ENCODE peak calls at places on chromosomes 12 and 14, in five cellular contexts. One of them, this sample, is unnamed.

GRCh38 chr14:36618641-36619040 is 36.2 kb upstream of the NKX2-8 start:
- DNase-seq in memory B cell: no peak
- DNase-seq in activated CD4-positive, alpha-beta T cell treated with anti-CD3 and anti-CD28 coated beads, Interleukin-2, amount 50 U/mL, for 24 hours: no peak
- DNase-seq in keratinocyte: no peak
- DNase-seq in left lung: no peak
- DNase-seq in this sample: no peak

GRCh38 chr12:109753054-109753401 is 39.4 kb downstream of the FAM222A start:
- DNase-seq in left lung: no peak
- DNase-seq in keratinocyte: no peak
- DNase-seq in activated CD4-positive, alpha-beta T cell treated with anti-CD3 and anti-CD28 coated beads, Interleukin-2, amount 50 U/mL, for 24 hours: no peak
- DNase-seq in memory B cell: no peak
- DNase-seq in this sample: no peak

GRCh38 chr12:52658196-52658595 is 6.2 kb upstream of the KRT2 start:
- DNase-seq in left lung: no peak
- DNase-seq in memory B cell: no peak
- DNase-seq in keratinocyte: no peak
- DNase-seq in activated CD4-positive, alpha-beta T cell treated with anti-CD3 and anti-CD28 coated beads, Interleukin-2, amount 50 U/mL, for 24 hours: no peak
- DNase-seq in this sample: no peak

GRCh38 chr12:115872919-115873357 is 404.6 kb downstream of the MED13L start:
- DNase-seq in keratinocyte: peak; percentile 9
- DNase-seq in activated CD4-positive, alpha-beta T cell treated with anti-CD3 and anti-CD28 coated beads, Interleukin-2, amount 50 U/mL, for 24 hours: no peak
- DNase-seq in memory B cell: no peak
- DNase-seq in left lung: no peak
- DNase-seq in this sample: no peak

GRCh38 chr14:69505338-69506240 is 21.1 kb downstream of the PLEKHD1 start:
- DNase-seq in activated CD4-positive, alpha-beta T cell treated with anti-CD3 and anti-CD28 coated beads, Interleukin-2, amount 50 U/mL, for 24 hours: no peak
- DNase-seq in left lung: no peak
- DNase-seq in memory B cell: no peak
- DNase-seq in keratinocyte: no peak
- DNase-seq in this sample: no peak

GRCh38 chr12:107025691-107026090 is 38.7 kb upstream of the MTERF2 start:
- DNase-seq in left lung: no peak
- DNase-seq in activated CD4-positive, alpha-beta T cell treated with anti-CD3 and anti-CD28 coated beads, Interleukin-2, amount 50 U/mL, for 24 hours: no peak
- DNase-seq in keratinocyte: no peak
- DNase-seq in memory B cell: no peak
- DNase-seq in this sample: no peak

GRCh38 chr12:94558612-94559011 is 91.7 kb downstream of the TMCC3 start:
- DNase-seq in activated CD4-positive, alpha-beta T cell treated with anti-CD3 and anti-CD28 coated beads, Interleukin-2, amount 50 U/mL, for 24 hours: no peak
- DNase-seq in left lung: no peak
- DNase-seq in keratinocyte: no peak
- DNase-seq in memory B cell: no peak
- DNase-seq in this sample: no peak

GRCh38 chr12:115771065-115771464 is 506.4 kb downstream of the MED13L start:
- DNase-seq in keratinocyte: no peak
- DNase-seq in activated CD4-positive, alpha-beta T cell treated with anti-CD3 and anti-CD28 coated beads, Interleukin-2, amount 50 U/mL, for 24 hours: no peak
- DNase-seq in left lung: no peak
- DNase-seq in memory B cell: no peak
- DNase-seq in this sample: no peak

GRCh38 chr14:94395306-94395899 is 7.0 kb upstream of the SERPINA1 start:
- DNase-seq in keratinocyte: no peak
- DNase-seq in memory B cell: no peak
- DNase-seq in left lung: no peak
- DNase-seq in activated CD4-positive, alpha-beta T cell treated with anti-CD3 and anti-CD28 coated beads, Interleukin-2, amount 50 U/mL, for 24 hours: no peak
- DNase-seq in this sample: no peak

GRCh38 chr12:125346361-125346760 is 281.1 kb downstream of the AACS start:
- DNase-seq in activated CD4-positive, alpha-beta T cell treated with anti-CD3 and anti-CD28 coated beads, Interleukin-2, amount 50 U/mL, for 24 hours: no peak
- DNase-seq in left lung: no peak
- DNase-seq in memory B cell: peak; percentile 9
- DNase-seq in keratinocyte: no peak
- DNase-seq in this sample: no peak

GRCh38 chr12:110316861-110317260 is 35.8 kb downstream of the ATP2A2 start:
- DNase-seq in memory B cell: no peak
- DNase-seq in keratinocyte: no peak
- DNase-seq in left lung: no peak
- DNase-seq in activated CD4-positive, alpha-beta T cell treated with anti-CD3 and anti-CD28 coated beads, Interleukin-2, amount 50 U/mL, for 24 hours: no peak
- DNase-seq in this sample: no peak

GRCh38 chr12:95473440-95473946 is 459 bp upstream of the METAP2 start:
- DNase-seq in activated CD4-positive, alpha-beta T cell treated with anti-CD3 and anti-CD28 coated beads, Interleukin-2, amount 50 U/mL, for 24 hours: peak; percentile 25
- DNase-seq in left lung: no peak
- DNase-seq in memory B cell: peak; percentile 9
- DNase-seq in keratinocyte: no peak
- DNase-seq in this sample: peak; percentile 44

GRCh38 chr12:7376196-7376595 is 67.8 kb downstream of the CD163L1 start:
- DNase-seq in left lung: no peak
- DNase-seq in activated CD4-positive, alpha-beta T cell treated with anti-CD3 and anti-CD28 coated beads, Interleukin-2, amount 50 U/mL, for 24 hours: no peak
- DNase-seq in memory B cell: no peak
- DNase-seq in keratinocyte: no peak
- DNase-seq in this sample: no peak

GRCh38 chr14:55352201-55352600 is 59.4 kb downstream of the ATG14 start:
- DNase-seq in keratinocyte: no peak
- DNase-seq in left lung: no peak
- DNase-seq in memory B cell: no peak
- DNase-seq in activated CD4-positive, alpha-beta T cell treated with anti-CD3 and anti-CD28 coated beads, Interleukin-2, amount 50 U/mL, for 24 hours: no peak
- DNase-seq in this sample: no peak

GRCh38 chr12:93243689-93244513 is 133.8 kb upstream of the NUDT4 start:
- DNase-seq in left lung: no peak
- DNase-seq in activated CD4-positive, alpha-beta T cell treated with anti-CD3 and anti-CD28 coated beads, Interleukin-2, amount 50 U/mL, for 24 hours: no peak
- DNase-seq in keratinocyte: no peak
- DNase-seq in memory B cell: no peak
- DNase-seq in this sample: peak; percentile 2

GRCh38 chr14:79418649-79419415 is 792.5 kb downstream of the DIO2 start:
- DNase-seq in left lung: no peak
- DNase-seq in memory B cell: no peak
- DNase-seq in activated CD4-positive, alpha-beta T cell treated with anti-CD3 and anti-CD28 coated beads, Interleukin-2, amount 50 U/mL, for 24 hours: no peak
- DNase-seq in keratinocyte: no peak
- DNase-seq in this sample: no peak

GRCh38 chr14:69242311-69243224 is 17.4 kb upstream of the GALNT16 start:
- DNase-seq in left lung: no peak
- DNase-seq in memory B cell: peak; percentile 54
- DNase-seq in keratinocyte: no peak
- DNase-seq in activated CD4-positive, alpha-beta T cell treated with anti-CD3 and anti-CD28 coated beads, Interleukin-2, amount 50 U/mL, for 24 hours: peak; percentile 50
- DNase-seq in this sample: peak; percentile 47

GRCh38 chr14:83556746-83557460 is 1973.0 kb upstream of the FLRT2 start:
- DNase-seq in keratinocyte: no peak
- DNase-seq in activated CD4-positive, alpha-beta T cell treated with anti-CD3 and anti-CD28 coated beads, Interleukin-2, amount 50 U/mL, for 24 hours: no peak
- DNase-seq in left lung: no peak
- DNase-seq in memory B cell: no peak
- DNase-seq in this sample: no peak

GRCh38 chr12:113291586-113291985 is 43.3 kb downstream of the SLC8B1 start:
- DNase-seq in keratinocyte: no peak
- DNase-seq in memory B cell: no peak
- DNase-seq in activated CD4-positive, alpha-beta T cell treated with anti-CD3 and anti-CD28 coated beads, Interleukin-2, amount 50 U/mL, for 24 hours: no peak
- DNase-seq in left lung: no peak
- DNase-seq in this sample: no peak

This sample was measured in central memory CD4-positive, alpha-beta T cell.